ENCODE peak calls at places on chromosomes 1 and 21, in four cellular contexts. One of them, this sample, is unnamed. For H3K4me1, the result is how much of the 10 kb centered on the place peaks cover.

GRCh38 chr1:203652718-203653461 is 26.3 kb downstream of the ATP2B4 start:
- DNase-seq in OCI-LY7: no peak
- DNase-seq in adrenal gland: no peak
- DNase-seq in adipocyte: no peak
- DNase-seq in this sample: no peak

GRCh38 chr1:186326009-186326408 is 49.0 kb downstream of the TPR start:
- DNase-seq in OCI-LY7: no peak
- DNase-seq in adrenal gland: no peak
- DNase-seq in adipocyte: no peak
- DNase-seq in this sample: no peak

GRCh38 chr1:92095868-92096267 is 15.7 kb downstream of the BTBD8 start:
- DNase-seq in OCI-LY7: no peak
- DNase-seq in adrenal gland: no peak
- DNase-seq in adipocyte: no peak
- DNase-seq in this sample: no peak

GRCh38 chr1:178552856-178553255 is 39.9 kb downstream of the TEX35 start:
- DNase-seq in OCI-LY7: no peak
- DNase-seq in adrenal gland: no peak
- DNase-seq in adipocyte: no peak
- DNase-seq in this sample: no peak

GRCh38 chr1:236280438-236281285 is 1.1 kb downstream of the ERO1B start:
- DNase-seq in OCI-LY7: peak
- DNase-seq in adrenal gland: no peak
- DNase-seq in adipocyte: no peak
- DNase-seq in this sample: no peak

GRCh38 chr21:41166947-41167346 is 1.0 kb upstream of the BACE2 start:
- DNase-seq in OCI-LY7: no peak
- DNase-seq in adrenal gland: peak
- DNase-seq in adipocyte: peak
- DNase-seq in this sample: peak

GRCh38 chr1:31637915-31638673 is 6.6 kb downstream of the PEF1 start:
- DNase-seq in OCI-LY7: no peak
- DNase-seq in adrenal gland: no peak
- DNase-seq in adipocyte: no peak
- DNase-seq in this sample: no peak

GRCh38 chr1:156627313-156627880 is 8.2 kb downstream of the HAPLN2 start:
- DNase-seq in OCI-LY7: peak
- DNase-seq in adrenal gland: no peak
- DNase-seq in adipocyte: peak
- DNase-seq in this sample: no peak

GRCh38 chr1:155044812-155045690 is 6.1 kb upstream of the ADAM15 start:
- DNase-seq in OCI-LY7: peak
- DNase-seq in adrenal gland: peak
- DNase-seq in adipocyte: peak
- DNase-seq in this sample: peak

GRCh38 chr21:41568606-41569385 is 60.8 kb upstream of the TMPRSS2 start:
- DNase-seq in OCI-LY7: no peak
- DNase-seq in adrenal gland: no peak
- DNase-seq in adipocyte: no peak
- DNase-seq in this sample: no peak

GRCh38 chr1:91120421-91120820 is 98.6 kb upstream of the ZNF644 start:
- DNase-seq in OCI-LY7: no peak
- DNase-seq in adrenal gland: no peak
- DNase-seq in adipocyte: peak
- DNase-seq in this sample: no peak

GRCh38 chr21:34520769-34521508 is 8.9 kb upstream of the KCNE1 start:
- DNase-seq in OCI-LY7: no peak
- DNase-seq in adrenal gland: no peak
- DNase-seq in adipocyte: no peak
- DNase-seq in this sample: no peak

GRCh38 chr1:39672551-39672947 is 642 bp upstream of the NT5C1A start:
- DNase-seq in OCI-LY7: no peak
- DNase-seq in adrenal gland: no peak
- DNase-seq in adipocyte: peak
- DNase-seq in this sample: no peak

GRCh38 chr1:189696297-189696696 is 781.4 kb downstream of the BRINP3 start:
- DNase-seq in OCI-LY7: no peak
- DNase-seq in adrenal gland: no peak
- DNase-seq in adipocyte: no peak
- DNase-seq in this sample: no peak

GRCh38 chr1:157595356-157595755 is 2.5 kb downstream of the FCRL4 start:
- DNase-seq in OCI-LY7: peak
- DNase-seq in adrenal gland: no peak
- DNase-seq in adipocyte: no peak
- DNase-seq in this sample: no peak

GRCh38 chr1:168531605-168532345 is 12.0 kb downstream of the XCL2 start:
- DNase-seq in OCI-LY7: no peak
- DNase-seq in adrenal gland: no peak
- DNase-seq in adipocyte: no peak
- DNase-seq in this sample: no peak

GRCh38 chr21:35048706-35049617 is at the start of gene RUNX1:
- DNase-seq in OCI-LY7: peak
- DNase-seq in adrenal gland: no peak
- DNase-seq in adipocyte: peak
- DNase-seq in this sample: peak

GRCh38 chr1:207612762-207613161 is 32.2 kb upstream of the CR1L start:
- DNase-seq in OCI-LY7: no peak
- DNase-seq in adrenal gland: no peak
- DNase-seq in adipocyte: no peak
- DNase-seq in this sample: no peak

DNA sequence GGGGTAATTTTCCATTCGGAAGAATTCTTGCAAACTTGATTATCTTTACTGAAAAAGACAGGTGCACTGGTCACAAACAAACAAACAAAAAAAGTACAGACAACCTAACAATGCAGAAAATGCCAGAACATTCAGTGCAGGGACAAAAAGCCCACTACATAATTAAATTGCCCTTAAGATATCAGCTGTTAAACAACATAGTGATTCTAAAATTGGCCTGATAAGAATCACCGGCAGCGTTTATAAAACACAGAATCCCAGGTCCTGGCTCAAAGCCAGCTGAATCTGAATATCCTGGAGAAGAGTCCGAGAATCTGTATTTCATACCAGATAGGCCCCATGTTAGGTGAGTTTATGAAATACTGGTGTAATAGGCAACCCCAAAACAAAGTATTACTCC is 6.1 kb downstream of the PLPP3 start:
- DNase-seq in OCI-LY7: no peak
- DNase-seq in adrenal gland: no peak
- DNase-seq in adipocyte: peak
- DNase-seq in this sample: no peak
- H3K4me1 ChIP-seq in OCI-LY7: half or more
- H3K4me1 ChIP-seq in adrenal gland: under half
- H3K4me1 ChIP-seq in adipocyte: half or more
- H3K4me1 ChIP-seq in this sample: half or more

GRCh38 chr1:174008261-174008660 is 13.9 kb downstream of the RC3H1 start:
- DNase-seq in OCI-LY7: no peak
- DNase-seq in adrenal gland: no peak
- DNase-seq in adipocyte: no peak
- DNase-seq in this sample: no peak
- H3K4me1 ChIP-seq in OCI-LY7: under half
- H3K4me1 ChIP-seq in adrenal gland: half or more
- H3K4me1 ChIP-seq in adipocyte: under half
- H3K4me1 ChIP-seq in this sample: under half

GRCh38 chr21:46557469-46557868 is 47.4 kb downstream of the S100B start:
- DNase-seq in OCI-LY7: no peak
- DNase-seq in adrenal gland: peak
- DNase-seq in adipocyte: no peak
- DNase-seq in this sample: no peak

GRCh38 chr21:46555678-46556077 is 49.2 kb downstream of the S100B start:
- DNase-seq in OCI-LY7: no peak
- DNase-seq in adrenal gland: no peak
- DNase-seq in adipocyte: no peak
- DNase-seq in this sample: peak

GRCh38 chr21:46555225-46555617 is 49.7 kb downstream of the S100B start:
- DNase-seq in OCI-LY7: no peak
- DNase-seq in adrenal gland: no peak
- DNase-seq in adipocyte: no peak
- DNase-seq in this sample: no peak

GRCh38 chr21:46557919-46558392 is 46.9 kb downstream of the S100B start:
- DNase-seq in OCI-LY7: no peak
- DNase-seq in adrenal gland: peak
- DNase-seq in adipocyte: no peak
- DNase-seq in this sample: no peak

GRCh38 chr21:46556802-46557201 is 48.1 kb downstream of the S100B start:
- DNase-seq in OCI-LY7: no peak
- DNase-seq in adrenal gland: no peak
- DNase-seq in adipocyte: no peak
- DNase-seq in this sample: no peak
- H3K4me1 ChIP-seq in OCI-LY7: under half
- H3K4me1 ChIP-seq in adrenal gland: under half
- H3K4me1 ChIP-seq in adipocyte: under half
- H3K4me1 ChIP-seq in this sample: under half

GRCh38 chr1:54291276-54292014 is 91.5 kb downstream of the MRPL37 start:
- DNase-seq in OCI-LY7: no peak
- DNase-seq in adrenal gland: no peak
- DNase-seq in adipocyte: no peak
- DNase-seq in this sample: no peak

GRCh38 chr1:54289939-54290233 is 89.9 kb downstream of the MRPL37 start:
- DNase-seq in OCI-LY7: no peak
- DNase-seq in adrenal gland: no peak
- DNase-seq in adipocyte: no peak
- DNase-seq in this sample: no peak

GRCh38 chr1:54289061-54289938 is 89.3 kb downstream of the MRPL37 start:
- DNase-seq in OCI-LY7: no peak
- DNase-seq in adrenal gland: no peak
- DNase-seq in adipocyte: no peak
- DNase-seq in this sample: no peak

GRCh38 chr1:54292015-54292739 is 92.2 kb downstream of the MRPL37 start:
- DNase-seq in OCI-LY7: no peak
- DNase-seq in adrenal gland: no peak
- DNase-seq in adipocyte: no peak
- DNase-seq in this sample: no peak

GRCh38 chr1:54290443-54291184 is 90.6 kb downstream of the MRPL37 start:
- DNase-seq in OCI-LY7: no peak
- DNase-seq in adrenal gland: no peak
- DNase-seq in adipocyte: no peak
- DNase-seq in this sample: no peak
- H3K4me1 ChIP-seq in OCI-LY7: under half
- H3K4me1 ChIP-seq in adrenal gland: half or more
- H3K4me1 ChIP-seq in adipocyte: under half
- H3K4me1 ChIP-seq in this sample: half or more

GRCh38 chr1:40980453-40981121 is 1.1 kb downstream of the CTPS1 start:
- DNase-seq in OCI-LY7: peak
- DNase-seq in adrenal gland: no peak
- DNase-seq in adipocyte: peak
- DNase-seq in this sample: peak

GRCh38 chr1:40979241-40980067 is at the start of gene CTPS1:
- DNase-seq in OCI-LY7: peak
- DNase-seq in adrenal gland: peak
- DNase-seq in adipocyte: peak
- DNase-seq in this sample: peak

GRCh38 chr1:40978886-40979240 is 633 bp upstream of the CTPS1 start:
- DNase-seq in OCI-LY7: no peak
- DNase-seq in adrenal gland: no peak
- DNase-seq in adipocyte: no peak
- DNase-seq in this sample: no peak

GRCh38 chr1:40981702-40982448 is 2.4 kb downstream of the CTPS1 start:
- DNase-seq in OCI-LY7: no peak
- DNase-seq in adrenal gland: no peak
- DNase-seq in adipocyte: peak
- DNase-seq in this sample: no peak

DNA sequence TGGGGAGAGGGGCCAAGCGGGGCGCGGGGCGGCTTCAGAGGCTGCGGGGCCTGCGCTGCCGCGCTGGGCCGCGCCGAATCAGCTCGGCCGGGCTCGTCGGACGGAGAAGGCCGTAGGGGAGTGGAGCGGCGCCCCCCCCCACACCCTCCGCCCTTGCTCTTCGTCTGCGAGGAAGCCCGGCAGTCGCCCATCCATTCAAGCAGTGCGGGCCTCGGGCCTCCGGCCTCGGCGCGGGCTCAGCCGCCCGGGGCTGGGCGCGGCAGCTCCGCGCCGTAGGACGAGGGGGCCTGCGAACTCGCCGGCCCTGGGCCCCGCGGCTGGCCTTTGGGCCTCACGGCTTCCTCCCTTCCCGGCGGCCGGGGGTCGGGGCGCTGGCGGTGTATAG is 564 bp downstream of the CTPS1 start:
- DNase-seq in OCI-LY7: peak
- DNase-seq in adrenal gland: no peak
- DNase-seq in adipocyte: no peak
- DNase-seq in this sample: no peak
- H3K4me1 ChIP-seq in OCI-LY7: under half
- H3K4me1 ChIP-seq in adrenal gland: under half
- H3K4me1 ChIP-seq in adipocyte: half or more
- H3K4me1 ChIP-seq in this sample: under half

DNA sequence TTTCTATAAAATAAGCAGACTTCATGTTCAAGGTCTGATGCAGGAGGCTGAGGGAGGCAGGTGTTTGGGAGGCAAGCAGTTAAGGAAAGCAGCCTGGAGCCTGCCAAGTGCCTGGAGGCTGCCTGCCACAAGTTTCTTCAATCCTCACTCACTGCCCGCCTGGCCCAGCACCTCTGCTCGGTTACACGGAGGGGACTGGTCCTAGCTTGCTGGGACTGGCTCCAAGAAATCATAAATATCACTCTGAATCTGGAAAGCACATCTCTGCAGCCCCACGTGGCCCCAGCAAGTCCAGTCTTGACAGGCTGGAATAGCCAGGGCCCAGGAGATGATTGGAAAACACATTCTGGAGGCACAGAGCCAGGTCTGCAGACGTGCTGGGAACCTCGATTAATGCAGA is 83.9 kb downstream of the BCAR3 start:
- DNase-seq in OCI-LY7: no peak
- DNase-seq in adrenal gland: no peak
- DNase-seq in adipocyte: no peak
- DNase-seq in this sample: peak
- H3K4me1 ChIP-seq in OCI-LY7: under half
- H3K4me1 ChIP-seq in adrenal gland: under half
- H3K4me1 ChIP-seq in adipocyte: under half
- H3K4me1 ChIP-seq in this sample: half or more

DNA sequence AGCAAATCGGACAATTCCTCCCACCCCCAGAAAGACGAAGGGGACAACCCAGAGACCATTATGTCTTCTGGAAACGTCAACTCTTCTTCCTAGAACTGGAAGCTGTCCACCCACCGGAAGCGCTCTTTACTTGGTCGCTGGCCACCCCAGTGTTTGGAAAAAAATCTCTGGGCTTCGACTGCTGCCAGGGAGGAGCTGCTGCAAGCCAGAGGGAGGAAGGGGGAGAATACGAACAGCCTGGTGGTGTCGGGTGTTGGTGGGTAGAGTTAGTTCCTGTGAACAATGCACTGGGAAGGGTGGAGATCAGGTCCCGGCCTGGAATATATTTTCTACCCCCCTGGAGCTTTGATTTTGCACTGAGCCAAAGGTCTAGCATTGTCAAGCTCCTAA is 3.2 kb downstream of the S1PR1 start:
- DNase-seq in OCI-LY7: no peak
- DNase-seq in adrenal gland: no peak
- DNase-seq in adipocyte: no peak
- DNase-seq in this sample: peak
- H3K4me1 ChIP-seq in OCI-LY7: under half
- H3K4me1 ChIP-seq in adrenal gland: under half
- H3K4me1 ChIP-seq in adipocyte: under half
- H3K4me1 ChIP-seq in this sample: under half